ENCODE peak calls at places on chromosome 7, in nine cellular contexts. T is uterus; L is astrocyte; R is endothelial cell; J is NCI-H446 treated with DMSO at 0.1 percent for 48 hours; Y is IMR-90; G is activated CD4-positive, alpha-beta T cell treated with anti-CD3 and anti-CD28 coated beads, Interleukin-2, amount 50 U/mL, for 1 hour; Q is stimulated activated naive B cell treated with anti-CD40 and anti-IgM and Interleukin-4, amounts not matched to agents 10 μg/mL and 1 μg/mL and 100 μg/mL, for 72 hours; V is iPS DF 6.9. S is an unnamed sample.
A peak's percentile ranks its signal among the peaks of the same experiment; 100 is the strongest.

GRCh38 chr7:70183278-70183677 is 585.0 kb downstream of the AUTS2 start:
- DNase-seq in J (peak; percentile 30), V (no peak), G (no peak), Q (no peak), R (no peak), L (no peak), T (no peak), Y (no peak), S (no peak)

GRCh38 chr7:16661924-16662323 is 15.9 kb downstream of the BZW2 start:
- DNase-seq in G (no peak), Q (no peak), Y (no peak), T (no peak), V (no peak), L (no peak), R (no peak), J (no peak), S (no peak)

GRCh38 chr7:143292873-143293272 is 4.7 kb downstream of the CASP2 start:
- DNase-seq in G (no peak), T (no peak), R (no peak), L (no peak), J (no peak), Q (no peak), V (no peak), Y (no peak), S (no peak)

GRCh38 chr7:112236597-112236996 is 30.1 kb downstream of the ZNF277 start:
- DNase-seq in V (no peak), J (no peak), L (no peak), G (no peak), T (no peak), Q (no peak), Y (no peak), R (no peak), S (no peak)

GRCh38 chr7:70640266-70640833 is 491.6 kb upstream of the GALNT17 start:
- DNase-seq in L (peak; percentile 79), G (no peak), R (no peak), Y (peak; percentile 87), T (no peak), V (no peak), J (no peak), Q (no peak), S (no peak)

GRCh38 chr7:29793507-29793906 is 12.8 kb upstream of the WIPF3 start:
- DNase-seq in Q (no peak), G (no peak), V (no peak), L (no peak), R (no peak), J (no peak), T (no peak), Y (no peak), S (no peak)

GRCh38 chr7:70539196-70539595 is 592.7 kb upstream of the GALNT17 start:
- DNase-seq in T (no peak), J (no peak), Q (no peak), V (no peak), R (no peak), L (no peak), Y (no peak), G (no peak), S (no peak)

GRCh38 chr7:31175672-31176071 is 123.6 kb downstream of the ADCYAP1R1 start:
- DNase-seq in T (no peak), Q (no peak), L (no peak), R (no peak), J (peak; percentile 1), G (no peak), V (no peak), Y (no peak), S (no peak)

S was measured in activated gamma-delta T cell treated with Interleukin-2 at 50 U/mL for 16 hours.